ENCODE peak calls at places on chromosomes 2 and 18, in four cellular contexts. R is K562, W is GM12878, C is HepG2. F is an unnamed sample.

GRCh38 chr2:52919668-52920067 is 847.9 kb upstream of the CHAC2 start:
- DNase-seq in R (no peak), W (no peak), C (no peak), F (no peak)

GRCh38 chr2:232418466-232419244 is 12.0 kb downstream of the ALPG start:
- DNase-seq in R (peak; percentile 49), W (no peak), C (no peak), F (peak; percentile 57)

GRCh38 chr2:86249176-86249842 is 50.1 kb downstream of the MRPL35 start:
- DNase-seq in R (no peak), W (no peak), C (no peak), F (no peak)

GRCh38 chr2:232563580-232563979 is 13.1 kb downstream of the EIF4E2 start:
- DNase-seq in R (no peak), W (no peak), C (no peak), F (no peak)

GRCh38 chr2:121579326-121579725 is 48.6 kb downstream of the RNU4ATAC start:
- DNase-seq in R (no peak), W (no peak), C (no peak), F (no peak)

GRCh38 chr2:235485362-235485761 is 8.5 kb upstream of the AGAP1 start:
- DNase-seq in R (peak; percentile 33), W (no peak), C (no peak), F (no peak)

GRCh38 chr18:9482790-9483189 is 7.5 kb downstream of the RALBP1 start:
- DNase-seq in R (no peak), W (no peak), C (no peak), F (no peak)

GRCh38 chr2:10839813-10840212 is 27.2 kb upstream of the PDIA6 start:
- DNase-seq in R (no peak), W (no peak), C (no peak), F (peak; percentile 61)

GRCh38 chr18:73407506-73407905 is 539.7 kb upstream of the NETO1 start:
- DNase-seq in R (no peak), W (no peak), C (no peak), F (no peak)

GRCh38 chr18:23105581-23106219 is 29.6 kb upstream of the CABLES1 start:
- DNase-seq in R (no peak), W (no peak), C (no peak), F (no peak)

GRCh38 chr2:86274265-86274917 is 63.0 kb downstream of the REEP1 start:
- DNase-seq in R (no peak), W (peak; percentile 56), C (no peak), F (no peak)

GRCh38 chr2:69997296-69998184 is 36.1 kb upstream of the ASPRV1 start:
- DNase-seq in R (peak; percentile 68), W (no peak), C (no peak), F (no peak)

GRCh38 chr2:47274054-47274779 is 119.1 kb upstream of the STPG4 start:
- DNase-seq in R (no peak), W (no peak), C (no peak), F (no peak)

GRCh38 chr18:62327977-62328376 is 2.9 kb downstream of the TNFRSF11A start:
- DNase-seq in R (no peak), W (no peak), C (no peak), F (no peak)

GRCh38 chr2:173066887-173067676 is 8.6 kb upstream of the MAP3K20 start:
- DNase-seq in R (no peak), W (no peak), C (no peak), F (no peak)

GRCh38 chr18:55405655-55406373 is 182.2 kb downstream of the TCF4 start:
- DNase-seq in R (peak; percentile 8), W (no peak), C (no peak), F (no peak)

GRCh38 chr2:110741491-110741980 is 9.2 kb downstream of the ACOXL start:
- DNase-seq in R (peak; percentile 20), W (no peak), C (no peak), F (peak; percentile 35)

GRCh38 chr18:56460590-56460989 is 177.8 kb downstream of the TXNL1 start:
- DNase-seq in R (no peak), W (no peak), C (no peak), F (no peak)

GRCh38 chr18:39647627-39648502 is 2082.3 kb upstream of the CELF4 start:
- DNase-seq in R (no peak), W (no peak), C (no peak), F (no peak)

GRCh38 chr18:36744261-36744876 is 84.4 kb downstream of the TPGS2 start:
- DNase-seq in R (no peak), W (no peak), C (no peak), F (no peak)

GRCh38 chr18:69935319-69936190 is 12.1 kb downstream of the CD226 start:
- DNase-seq in R (no peak), W (peak; percentile 89), C (peak; percentile 89), F (no peak)

GRCh38 chr2:62412347-62412742 is 93.7 kb downstream of the TMEM17 start:
- DNase-seq in R (no peak), W (no peak), C (no peak), F (no peak)

GRCh38 chr2:180699657-180700361 is 280.6 kb upstream of the UBE2E3 start:
- DNase-seq in R (no peak), W (no peak), C (no peak), F (peak; percentile 17)

GRCh38 chr2:238513346-238513745 is 86.6 kb downstream of the ASB1 start:
- DNase-seq in R (peak; percentile 63), W (no peak), C (peak; percentile 68), F (peak; percentile 80)

GRCh38 chr2:217943379-217944321 is 59.1 kb downstream of the TNS1 start:
- DNase-seq in R (peak; percentile 79), W (no peak), C (peak; percentile 71), F (peak; percentile 81)

GRCh38 chr2:152804687-152805408 is 86.4 kb downstream of the ARL6IP6 start:
- DNase-seq in R (no peak), W (no peak), C (no peak), F (no peak)
- TF ChIP-seq CBFB in R (no peak), W (no peak), C (no peak), F (no peak)

DNA sequence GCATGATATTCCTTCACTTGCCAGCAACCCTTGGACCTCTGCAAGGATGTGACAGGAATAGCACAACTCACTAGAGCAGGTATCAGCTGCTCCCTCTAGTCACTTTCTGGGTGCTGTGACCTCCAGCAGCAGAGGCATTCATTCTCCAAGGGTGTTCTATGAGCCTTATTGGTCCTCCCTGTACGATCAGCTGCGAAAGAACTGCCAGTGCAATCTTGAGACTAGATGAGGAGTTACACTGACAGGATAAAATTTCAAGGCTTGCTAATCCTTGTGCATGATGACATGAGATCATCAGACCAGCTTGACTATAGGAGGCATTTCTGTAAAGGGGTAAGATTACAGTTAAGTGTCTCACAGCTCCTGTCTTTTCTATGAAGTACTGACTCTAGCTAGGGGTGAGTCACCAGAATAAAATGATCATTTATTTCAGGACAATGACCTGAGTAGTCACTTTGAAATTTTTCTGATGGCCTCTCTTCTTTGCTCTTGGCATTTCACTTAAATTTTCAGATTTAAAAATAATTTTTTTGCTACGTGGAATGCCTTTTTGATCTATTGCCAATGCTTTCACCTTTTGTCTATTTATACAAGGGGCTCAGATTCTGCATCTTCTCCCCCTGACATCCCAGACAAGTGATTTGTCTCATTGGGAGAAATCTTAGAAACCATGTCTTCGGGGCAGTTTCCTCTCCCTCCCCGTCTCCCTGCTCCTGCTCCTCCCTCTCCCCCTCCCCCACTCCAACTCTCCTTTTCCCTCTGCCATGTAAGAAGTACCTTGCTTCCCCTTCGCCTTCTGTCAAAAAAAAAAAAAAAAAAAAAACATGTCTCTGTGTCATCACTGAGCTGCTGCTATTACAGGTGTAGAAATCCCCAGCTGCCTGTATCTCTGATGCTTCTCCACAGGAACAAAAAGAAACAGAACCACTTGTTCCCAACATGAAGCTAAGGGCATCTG is 49.2 kb upstream of the FRZB start:
- DNase-seq in R (no peak), W (no peak), C (no peak), F (no peak)
- TF ChIP-seq CBFB in R (no peak), W (no peak), C (no peak), F (no peak)

GRCh38 chr2:42547446-42548295 is 20.8 kb upstream of the MTA3 start:
- DNase-seq in R (no peak), W (no peak), C (no peak), F (no peak)

GRCh38 chr2:42547014-42547413 is 21.4 kb upstream of the MTA3 start:
- DNase-seq in R (no peak), W (no peak), C (no peak), F (no peak)

GRCh38 chr2:42545023-42545713 is 23.3 kb upstream of the MTA3 start:
- DNase-seq in R (no peak), W (no peak), C (no peak), F (no peak)

GRCh38 chr2:42542871-42543270 is 25.6 kb upstream of the MTA3 start:
- DNase-seq in R (no peak), W (no peak), C (no peak), F (no peak)

GRCh38 chr2:42545714-42546390 is 22.6 kb upstream of the MTA3 start:
- DNase-seq in R (no peak), W (no peak), C (no peak), F (peak; percentile 42)
- TF ChIP-seq CBFB in R (no peak), W (no peak), C (no peak), F (no peak)

GRCh38 chr2:74857215-74857614 is 23.3 kb downstream of the HK2 start:
- DNase-seq in R (no peak), W (no peak), C (no peak), F (no peak)
- TF ChIP-seq CBFB in R (no peak), W (no peak), C (no peak), F (no peak)